ENCODE peak calls at places on chromosomes 5 and 9, in six cellular contexts. M is nephron progenitor cell, N is lung, D is mucosa of descending colon, C is psoas muscle, K is tibial artery. Q is an unnamed sample.

GRCh38 chr5:134438641-134439621 is 27.2 kb upstream of the CDKN2AIPNL start:
- DNase-seq in M (no peak), N (peak; percentile 95), D (peak; percentile 83), C (peak; percentile 86), K (peak; percentile 83), Q (peak; percentile 75)

GRCh38 chr9:4964540-4964939 is 20.5 kb upstream of the JAK2 start:
- DNase-seq in M (no peak), N (no peak), D (no peak), C (no peak), K (no peak), Q (no peak)

GRCh38 chr5:65418661-65419060 is 63.1 kb downstream of the ADAMTS6 start:
- DNase-seq in M (no peak), N (no peak), D (no peak), C (no peak), K (no peak), Q (no peak)

GRCh38 chr5:52896524-52897237 is 92.5 kb upstream of the ITGA2 start:
- DNase-seq in M (no peak), N (no peak), D (no peak), C (no peak), K (no peak), Q (no peak)

GRCh38 chr9:114097613-114098020 is 1.5 kb downstream of the KIF12 start:
- DNase-seq in M (no peak), N (no peak), D (peak; percentile 69), C (no peak), K (peak; percentile 45), Q (no peak)

GRCh38 chr5:158013939-158014338 is 155.0 kb upstream of the CLINT1 start:
- DNase-seq in M (peak; percentile 25), N (no peak), D (no peak), C (no peak), K (no peak), Q (peak; percentile 20)

GRCh38 chr5:90529939-90530677 is 724 bp upstream of the LYSMD3 start:
- DNase-seq in M (peak; percentile 60), N (peak; percentile 74), D (peak; percentile 51), C (peak; percentile 46), K (peak; percentile 82), Q (peak; percentile 62)

GRCh38 chr9:6014668-6015270 is 655 bp downstream of the RANBP6 start:
- DNase-seq in M (no peak), N (no peak), D (no peak), C (no peak), K (no peak), Q (no peak)

GRCh38 chr5:128498844-128499455 is 39.1 kb downstream of the FBN2 start:
- DNase-seq in M (no peak), N (no peak), D (no peak), C (no peak), K (no peak), Q (no peak)

GRCh38 chr5:149450199-149450598 is 71.1 kb upstream of the IL17B start:
- DNase-seq in M (no peak), N (peak; percentile 42), D (peak; percentile 69), C (peak; percentile 77), K (peak; percentile 88), Q (peak; percentile 88)

GRCh38 chr9:82736126-82736525 is 326.8 kb downstream of the RASEF start:
- DNase-seq in M (no peak), N (no peak), D (no peak), C (no peak), K (no peak), Q (no peak)

GRCh38 chr9:108860354-108860753 is 1.7 kb upstream of the ACTL7A start:
- DNase-seq in M (no peak), N (no peak), D (no peak), C (no peak), K (no peak), Q (no peak)

GRCh38 chr9:126700903-126701819 is 87.4 kb downstream of the LMX1B start:
- DNase-seq in M (no peak), N (no peak), D (no peak), C (no peak), K (peak; percentile 33), Q (no peak)

GRCh38 chr5:156482816-156483215 is 155.9 kb downstream of the SGCD start:
- DNase-seq in M (no peak), N (no peak), D (no peak), C (no peak), K (no peak), Q (no peak)

GRCh38 chr9:109779711-109780452 is at the start of gene PALM2AKAP2:
- DNase-seq in M (peak; percentile 84), N (peak; percentile 31), D (peak; percentile 51), C (peak; percentile 74), K (peak; percentile 84), Q (peak; percentile 82)

GRCh38 chr9:126307306-126308061 is 19.1 kb upstream of the MVB12B start:
- DNase-seq in M (no peak), N (no peak), D (no peak), C (no peak), K (no peak), Q (no peak)

GRCh38 chr9:38412751-38413150 is 11.5 kb downstream of the IGFBPL1 start:
- DNase-seq in M (no peak), N (no peak), D (no peak), C (no peak), K (no peak), Q (no peak)

GRCh38 chr5:138945421-138946240 is 70.5 kb upstream of the LRRTM2 start:
- DNase-seq in M (no peak), N (no peak), D (no peak), C (no peak), K (no peak), Q (no peak)

GRCh38 chr9:107847977-107848376 is 358.4 kb upstream of the KLF4 start:
- DNase-seq in M (no peak), N (no peak), D (no peak), C (no peak), K (no peak), Q (no peak)

GRCh38 chr5:143536364-143536763 is 132.9 kb upstream of the NR3C1 start:
- DNase-seq in M (no peak), N (peak; percentile 38), D (no peak), C (peak; percentile 27), K (peak; percentile 68), Q (peak; percentile 24)

GRCh38 chr5:178589180-178590140 is 733 bp downstream of the COL23A1 start:
- DNase-seq in M (peak; percentile 72), N (no peak), D (no peak), C (no peak), K (no peak), Q (no peak)

GRCh38 chr9:90296539-90296938 is 346.1 kb downstream of the DIRAS2 start:
- DNase-seq in M (no peak), N (no peak), D (no peak), C (no peak), K (no peak), Q (no peak)

GRCh38 chr5:9536717-9537116 is 9.2 kb downstream of the SEMA5A start:
- DNase-seq in M (no peak), N (no peak), D (no peak), C (no peak), K (no peak), Q (peak; percentile 62)

GRCh38 chr5:66958984-66959641 is 237.5 kb downstream of the CD180 start:
- DNase-seq in M (peak; percentile 18), N (peak; percentile 42), D (no peak), C (peak; percentile 41), K (no peak), Q (peak; percentile 32)

GRCh38 chr9:18077941-18078678 is 395.8 kb upstream of the ADAMTSL1 start:
- DNase-seq in M (no peak), N (no peak), D (no peak), C (no peak), K (no peak), Q (no peak)

GRCh38 chr9:136052991-136053756 is 41.9 kb downstream of the NACC2 start:
- DNase-seq in M (peak; percentile 33), N (no peak), D (peak; percentile 55), C (no peak), K (no peak), Q (no peak)

GRCh38 chr5:146025681-146026080 is 79.7 kb downstream of the PLAC8L1 start:
- DNase-seq in M (no peak), N (no peak), D (no peak), C (no peak), K (no peak), Q (no peak)

GRCh38 chr5:159339451-159339850 is 9.2 kb upstream of the IL12B start:
- DNase-seq in M (no peak), N (no peak), D (no peak), C (no peak), K (no peak), Q (no peak)

GRCh38 chr5:138258704-138259285 is 15.6 kb downstream of the GFRA3 start:
- DNase-seq in M (no peak), N (no peak), D (no peak), C (no peak), K (no peak), Q (no peak)

GRCh38 chr9:38087934-38088925 is 19.2 kb upstream of the SHB start:
- DNase-seq in M (peak; percentile 91), N (peak; percentile 77), D (peak; percentile 66), C (peak; percentile 76), K (peak; percentile 86), Q (peak; percentile 79)

DNA sequence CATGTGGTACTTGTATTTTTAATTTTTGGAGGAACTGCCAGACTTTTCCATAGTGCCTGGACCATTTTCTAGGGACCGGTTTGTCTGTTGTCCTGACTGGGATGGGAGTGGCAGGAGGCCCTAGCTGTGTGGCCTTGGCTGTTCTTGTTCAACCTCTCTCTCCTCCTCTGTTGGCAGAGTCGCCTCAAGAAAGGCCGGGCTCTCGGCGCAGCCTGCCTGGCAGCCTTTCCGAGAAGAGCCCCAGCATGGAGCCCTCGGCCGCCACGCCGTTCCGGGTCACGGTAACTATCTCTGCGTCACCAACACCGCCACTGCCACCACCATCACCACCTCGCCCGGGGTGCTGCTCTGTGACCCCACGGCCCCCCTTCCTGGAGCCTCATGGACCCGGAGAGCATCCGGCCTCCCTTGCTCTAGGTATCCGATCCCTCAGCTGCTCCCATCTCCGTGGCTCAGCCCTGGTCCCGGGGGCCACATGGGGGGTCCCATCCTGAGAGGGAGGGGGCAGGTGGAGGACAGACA is 27.1 kb downstream of the DAB2IP start:
- DNase-seq in M (no peak), N (no peak), D (peak; percentile 41), C (no peak), K (no peak), Q (no peak)
- TF ChIP-seq CTCF in M (no peak), N (no peak), D (no peak), C (no peak), K (no peak), Q (no peak)

GRCh38 chr9:78033870-78034269 is 2.3 kb upstream of the GNAQ start:
- DNase-seq in M (no peak), N (no peak), D (no peak), C (no peak), K (no peak), Q (no peak)
- TF ChIP-seq CTCF in M (no peak), N (no peak), D (no peak), C (no peak), K (no peak), Q (no peak)

DNA sequence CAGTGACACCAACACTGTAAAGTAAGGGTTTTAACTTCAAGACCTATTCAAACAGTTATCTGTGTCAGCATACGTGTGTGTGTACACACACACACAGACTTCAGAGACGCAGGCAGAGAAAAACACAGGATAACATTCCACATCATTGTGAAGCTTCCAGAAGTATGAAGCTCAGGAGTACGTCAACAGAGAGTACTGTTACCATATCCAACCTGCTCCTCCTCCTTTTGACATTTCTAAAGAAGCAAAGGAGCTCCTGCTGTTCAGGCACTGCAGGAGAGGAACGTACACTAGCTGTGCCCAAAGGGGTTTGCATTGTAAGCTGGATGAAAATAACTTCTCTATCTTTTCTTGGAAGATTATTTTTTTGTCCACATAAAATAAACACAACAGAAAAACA is 180.7 kb downstream of the MEF2C start:
- DNase-seq in M (no peak), N (no peak), D (no peak), C (no peak), K (no peak), Q (no peak)
- TF ChIP-seq CTCF in M (no peak), N (no peak), D (no peak), C (no peak), K (no peak), Q (no peak)

GRCh38 chr5:55982957-55983381 is 11.8 kb downstream of the IL6ST start:
- DNase-seq in M (no peak), N (no peak), D (no peak), C (no peak), K (no peak), Q (no peak)
- TF ChIP-seq CTCF in M (no peak), N (no peak), D (no peak), C (peak; percentile 22), K (no peak), Q (no peak)